ENCODE peak calls at places on chromosomes 2 and 18, in nine cellular contexts. L is HEK293T; J is posterior cingulate gyrus; Z is NCI-H2081; M is EL; I is LHCN-M2; B is skeletal muscle cell; O is CD4-positive, CD25-positive, alpha-beta regulatory T cell; Y is ascending aorta. X is an unnamed sample.

GRCh38 chr2:232324778-232325177 is 53.8 kb upstream of the ALPP start:
- DNase-seq in L (no peak), J (no peak), Z (no peak), M (no peak), I (no peak), B (no peak), O (no peak), Y (no peak), X (no peak)

GRCh38 chr2:230974096-230974913 is 21.6 kb upstream of the SPATA3 start:
- DNase-seq in L (no peak), J (no peak), Z (no peak), M (peak), I (peak), B (peak), O (peak), Y (no peak), X (no peak)

GRCh38 chr2:8543412-8544167 is 138.3 kb upstream of the ID2 start:
- DNase-seq in L (no peak), J (no peak), Z (no peak), M (peak), I (peak), B (peak), O (peak), Y (peak), X (peak)

GRCh38 chr2:17578466-17578928 is 38.0 kb downstream of the VSNL1 start:
- DNase-seq in L (no peak), J (no peak), Z (peak), M (no peak), I (no peak), B (no peak), O (no peak), Y (no peak), X (no peak)

GRCh38 chr2:31539505-31539904 is 41.2 kb downstream of the SRD5A2 start:
- DNase-seq in L (no peak), J (no peak), Z (no peak), M (no peak), I (no peak), B (no peak), O (no peak), Y (no peak), X (no peak)

GRCh38 chr2:205073433-205074020 is 528.3 kb downstream of the PARD3B start:
- DNase-seq in L (no peak), J (no peak), Z (no peak), M (no peak), I (no peak), B (no peak), O (no peak), Y (no peak), X (no peak)

GRCh38 chr18:48826271-48826670 is 124.5 kb downstream of the SMAD7 start:
- DNase-seq in L (no peak), J (no peak), Z (no peak), M (no peak), I (no peak), B (no peak), O (no peak), Y (peak), X (no peak)

GRCh38 chr2:232477751-232478510 is 9.7 kb downstream of the ECEL1 start:
- DNase-seq in L (no peak), J (no peak), Z (no peak), M (no peak), I (no peak), B (no peak), O (no peak), Y (no peak), X (peak)

GRCh38 chr2:172667926-172668325 is 67.7 kb upstream of the RAPGEF4 start:
- DNase-seq in L (no peak), J (no peak), Z (no peak), M (peak), I (peak), B (no peak), O (no peak), Y (no peak), X (no peak)

GRCh38 chr2:156229724-156230362 is 102.7 kb downstream of the NR4A2 start:
- DNase-seq in L (no peak), J (no peak), Z (no peak), M (no peak), I (no peak), B (no peak), O (no peak), Y (no peak), X (no peak)

GRCh38 chr2:12754643-12755042 is 37.9 kb downstream of the TRIB2 start:
- DNase-seq in L (no peak), J (no peak), Z (no peak), M (no peak), I (no peak), B (no peak), O (no peak), Y (no peak), X (no peak)

GRCh38 chr2:223487447-223487846 is 114.7 kb downstream of the SCG2 start:
- DNase-seq in L (no peak), J (no peak), Z (no peak), M (no peak), I (no peak), B (no peak), O (no peak), Y (no peak), X (no peak)

GRCh38 chr2:69578201-69578555 is 65.4 kb downstream of the AAK1 start:
- DNase-seq in L (no peak), J (no peak), Z (no peak), M (no peak), I (peak), B (no peak), O (no peak), Y (no peak), X (no peak)

GRCh38 chr2:144358979-144359541 is 160.9 kb downstream of the ZEB2 start:
- DNase-seq in L (no peak), J (no peak), Z (no peak), M (peak), I (peak), B (peak), O (no peak), Y (no peak), X (no peak)

GRCh38 chr18:54916507-54916906 is 42.8 kb downstream of the CCDC68 start:
- DNase-seq in L (no peak), J (no peak), Z (no peak), M (no peak), I (no peak), B (no peak), O (no peak), Y (no peak), X (no peak)

X was measured in RWPE2.